ENCODE peak calls at places on chromosomes 13 and 19, in four cellular contexts. One of them, this sample, is unnamed.

GRCh38 chr13:94537740-94538630 is 58.0 kb downstream of the TGDS start:
- DNase-seq in K562: no peak
- DNase-seq in GM12878: no peak
- DNase-seq in HL-60: no peak
- DNase-seq in this sample: no peak

GRCh38 chr13:111474136-111475002 is 153.9 kb downstream of the TEX29 start:
- DNase-seq in K562: peak; percentile 29
- DNase-seq in GM12878: no peak
- DNase-seq in HL-60: no peak
- DNase-seq in this sample: peak; percentile 48

GRCh38 chr13:41707192-41707858 is 250.0 kb downstream of the RGCC start:
- DNase-seq in K562: no peak
- DNase-seq in GM12878: no peak
- DNase-seq in HL-60: no peak
- DNase-seq in this sample: no peak

GRCh38 chr13:27813826-27814225 is 21.5 kb downstream of the GSX1 start:
- DNase-seq in K562: no peak
- DNase-seq in GM12878: no peak
- DNase-seq in HL-60: no peak
- DNase-seq in this sample: no peak

GRCh38 chr13:91922969-91923592 is 524.7 kb downstream of the GPC5 start:
- DNase-seq in K562: no peak
- DNase-seq in GM12878: no peak
- DNase-seq in HL-60: no peak
- DNase-seq in this sample: no peak

GRCh38 chr19:48090281-48090802 is 20.3 kb downstream of the PLA2G4C start:
- DNase-seq in K562: no peak
- DNase-seq in GM12878: no peak
- DNase-seq in HL-60: no peak
- DNase-seq in this sample: no peak

GRCh38 chr13:103730407-103730806 is 664.2 kb upstream of the SLC10A2 start:
- DNase-seq in K562: no peak
- DNase-seq in GM12878: no peak
- DNase-seq in HL-60: no peak
- DNase-seq in this sample: no peak

GRCh38 chr13:84032116-84032515 is 149.8 kb upstream of the SLITRK1 start:
- DNase-seq in K562: no peak
- DNase-seq in GM12878: no peak
- DNase-seq in HL-60: no peak
- DNase-seq in this sample: no peak

GRCh38 chr19:42942187-42942789 is 5.3 kb upstream of the PSG7 start:
- DNase-seq in K562: peak; percentile 16
- DNase-seq in GM12878: no peak
- DNase-seq in HL-60: no peak
- DNase-seq in this sample: no peak

GRCh38 chr19:19342086-19343015 is 21.7 kb downstream of the MAU2 start:
- DNase-seq in K562: peak; percentile 83
- DNase-seq in GM12878: no peak
- DNase-seq in HL-60: no peak
- DNase-seq in this sample: no peak

GRCh38 chr13:29483211-29483610 is 112.3 kb downstream of the SLC7A1 start:
- DNase-seq in K562: no peak
- DNase-seq in GM12878: no peak
- DNase-seq in HL-60: no peak
- DNase-seq in this sample: no peak

GRCh38 chr19:18385675-18386542 is at the start of gene GDF15:
- DNase-seq in K562: peak; percentile 98
- DNase-seq in GM12878: no peak
- DNase-seq in HL-60: no peak
- DNase-seq in this sample: no peak

GRCh38 chr19:47047931-47048399 is 459 bp downstream of the TMEM160 start:
- DNase-seq in K562: peak; percentile 94
- DNase-seq in GM12878: peak; percentile 64
- DNase-seq in HL-60: peak; percentile 89
- DNase-seq in this sample: peak; percentile 93
- TF ChIP-seq POLR2AphosphoS5 in K562: no peak
- TF ChIP-seq POLR2AphosphoS5 in GM12878: peak; percentile 49
- TF ChIP-seq POLR2AphosphoS5 in HL-60: peak; percentile 28
- TF ChIP-seq POLR2AphosphoS5 in this sample: no peak

DNA sequence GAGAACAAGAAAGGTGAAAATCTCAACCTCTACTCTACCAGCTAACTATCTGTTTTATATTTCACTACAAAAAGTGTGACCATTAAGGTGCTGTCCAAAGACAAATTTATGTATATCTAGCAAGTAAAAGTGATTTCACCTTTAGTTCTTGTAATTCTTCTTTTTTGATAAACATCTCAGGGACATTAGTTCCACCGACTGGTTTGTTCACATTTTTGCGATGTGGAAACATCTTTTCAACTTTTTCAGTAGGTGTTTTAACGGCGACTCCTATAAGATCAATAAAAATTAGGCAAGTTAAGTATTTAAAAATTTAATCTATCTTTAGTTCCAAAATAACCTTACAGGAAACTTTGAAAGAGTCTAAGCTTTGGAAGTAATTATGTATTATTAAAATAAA is 33.3 kb downstream of the CLDN10 start:
- DNase-seq in K562: no peak
- DNase-seq in GM12878: no peak
- DNase-seq in HL-60: no peak
- DNase-seq in this sample: no peak
- TF ChIP-seq SPI1 in K562: no peak
- TF ChIP-seq SPI1 in GM12878: no peak
- TF ChIP-seq SPI1 in HL-60: no peak
- TF ChIP-seq SPI1 in this sample: no peak

GRCh38 chr19:1241417-1242095 is at the start of gene ATP5F1D:
- DNase-seq in K562: peak; percentile 98
- DNase-seq in GM12878: peak; percentile 80
- DNase-seq in HL-60: peak; percentile 89
- DNase-seq in this sample: peak; percentile 98
- TF ChIP-seq POLR2AphosphoS5 in K562: no peak
- TF ChIP-seq POLR2AphosphoS5 in GM12878: no peak
- TF ChIP-seq POLR2AphosphoS5 in HL-60: peak; percentile 42
- TF ChIP-seq POLR2AphosphoS5 in this sample: no peak

DNA sequence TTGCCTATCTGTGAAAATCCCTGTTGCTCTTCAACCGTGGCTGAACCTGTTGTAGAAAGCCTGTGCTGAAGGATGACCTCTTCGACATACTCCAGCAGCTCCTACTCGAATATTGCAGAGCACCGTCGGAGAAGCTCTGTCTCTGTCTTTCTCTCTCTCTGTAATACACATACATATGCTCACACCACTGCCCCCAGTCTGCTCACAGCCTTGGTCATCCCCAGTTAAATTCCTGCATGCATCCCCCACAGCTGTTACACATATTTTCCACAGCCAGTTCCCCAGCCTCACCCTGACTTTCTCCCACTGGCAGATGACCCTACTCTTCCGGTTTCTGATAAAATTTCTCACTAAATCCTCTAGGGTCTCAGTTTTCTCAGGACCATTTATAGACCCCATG is 204.3 kb upstream of the ARGLU1 start:
- DNase-seq in K562: no peak
- DNase-seq in GM12878: no peak
- DNase-seq in HL-60: no peak
- DNase-seq in this sample: no peak
- TF ChIP-seq SPI1 in K562: no peak
- TF ChIP-seq SPI1 in GM12878: no peak
- TF ChIP-seq SPI1 in HL-60: no peak
- TF ChIP-seq SPI1 in this sample: no peak